ENCODE peak calls at places on chromosomes 7 and 10, in six cellular contexts. S is endodermal cell, Y is body of pancreas, M is dorsolateral prefrontal cortex, T is PC-3, H is hepatocyte. I is an unnamed sample.

GRCh38 chr10:50614444-50615137 is 9.2 kb downstream of the SGMS1 start:
- DNase-seq in Y (peak), T (peak), H (peak), S (peak), M (no peak), I (no peak)

GRCh38 chr10:86100581-86101061 is 266.0 kb downstream of the GRID1 start:
- DNase-seq in Y (no peak), S (peak), M (no peak), H (peak), T (peak), I (no peak)

GRCh38 chr10:80517416-80518142 is 20.1 kb upstream of the SH2D4B start:
- DNase-seq in S (no peak), Y (peak), H (no peak), M (no peak), T (no peak), I (no peak)

GRCh38 chr10:107576746-107577145 is 412.2 kb upstream of the SORCS1 start:
- DNase-seq in T (peak), S (no peak), H (no peak), M (peak), Y (peak), I (no peak)

GRCh38 chr10:50470798-50471582 is 152.8 kb downstream of the SGMS1 start:
- DNase-seq in Y (no peak), S (no peak), M (no peak), T (peak), H (peak), I (no peak)

GRCh38 chr10:131242007-131242406 is 69.5 kb downstream of the TCERG1L start:
- DNase-seq in S (peak), T (peak), H (peak), M (peak), Y (peak), I (peak)

GRCh38 chr10:69073731-69074130 is 14.2 kb upstream of the SRGN start:
- DNase-seq in H (no peak), T (no peak), Y (no peak), S (no peak), M (no peak), I (no peak)

GRCh38 chr10:30330512-30331168 is 18.4 kb downstream of the MTPAP start:
- DNase-seq in S (no peak), T (no peak), M (no peak), H (no peak), Y (no peak), I (no peak)

GRCh38 chr7:74094224-74095095 is 10.9 kb downstream of the LIMK1 start:
- DNase-seq in T (peak), Y (peak), S (peak), H (peak), M (peak), I (no peak)

GRCh38 chr7:135976312-135977019 is 693 bp downstream of the MTPN start:
- DNase-seq in T (peak), H (peak), Y (no peak), M (no peak), S (no peak), I (no peak)

GRCh38 chr7:102283477-102284189 is 3.0 kb upstream of the SH2B2 start:
- DNase-seq in H (no peak), T (no peak), Y (no peak), M (no peak), S (no peak), I (no peak)

GRCh38 chr7:30923009-30923773 is 11.5 kb downstream of the AQP1 start:
- DNase-seq in M (no peak), S (peak), T (no peak), H (no peak), Y (peak), I (peak)

GRCh38 chr7:155457544-155458316 is at the start of gene EN2:
- DNase-seq in T (peak), Y (no peak), M (no peak), H (no peak), S (peak), I (no peak)

GRCh38 chr10:75019360-75019759 is 92.1 kb upstream of the SAMD8 start:
- DNase-seq in Y (no peak), T (peak), H (no peak), S (no peak), M (no peak), I (no peak)

GRCh38 chr7:46170021-46170420 is 248.9 kb upstream of the IGFBP3 start:
- DNase-seq in H (no peak), T (no peak), M (no peak), Y (no peak), S (no peak), I (no peak)

GRCh38 chr10:132722980-132723970 is 62.7 kb downstream of the NKX6-2 start:
- DNase-seq in T (no peak), Y (no peak), H (no peak), S (no peak), M (no peak), I (no peak)

GRCh38 chr10:543131-543530 is 146.3 kb downstream of the DIP2C start:
- DNase-seq in H (no peak), Y (no peak), T (no peak), M (peak), S (no peak), I (no peak)

GRCh38 chr10:109961181-109962001 is 38.1 kb upstream of the XPNPEP1 start:
- DNase-seq in T (peak), S (no peak), M (no peak), Y (no peak), H (no peak), I (no peak)

GRCh38 chr7:45239486-45239885 is 81.9 kb downstream of the RAMP3 start:
- DNase-seq in T (peak), H (no peak), M (no peak), S (no peak), Y (no peak), I (no peak)

GRCh38 chr10:68594405-68594804 is 34.3 kb downstream of the TET1 start:
- DNase-seq in S (no peak), T (peak), Y (no peak), M (no peak), H (peak), I (no peak)

GRCh38 chr10:93147281-93147680 is 73.6 kb downstream of the CYP26A1 start:
- DNase-seq in H (no peak), T (no peak), M (no peak), S (no peak), Y (no peak), I (no peak)

GRCh38 chr7:25949672-25950487 is 202.1 kb upstream of the NFE2L3 start:
- DNase-seq in S (peak), H (peak), Y (peak), M (no peak), T (no peak), I (no peak)

GRCh38 chr10:110013615-110014293 is 6.0 kb downstream of the ADD3 start:
- DNase-seq in Y (no peak), S (no peak), M (no peak), H (peak), T (peak), I (no peak)

GRCh38 chr7:64174941-64175340 is 32.1 kb upstream of the ZNF735 start:
- DNase-seq in T (peak), S (peak), Y (no peak), M (no peak), H (no peak), I (no peak)

GRCh38 chr7:41694490-41694889 is 8.4 kb downstream of the INHBA start:
- DNase-seq in M (no peak), S (no peak), Y (no peak), T (no peak), H (no peak), I (no peak)

DNA sequence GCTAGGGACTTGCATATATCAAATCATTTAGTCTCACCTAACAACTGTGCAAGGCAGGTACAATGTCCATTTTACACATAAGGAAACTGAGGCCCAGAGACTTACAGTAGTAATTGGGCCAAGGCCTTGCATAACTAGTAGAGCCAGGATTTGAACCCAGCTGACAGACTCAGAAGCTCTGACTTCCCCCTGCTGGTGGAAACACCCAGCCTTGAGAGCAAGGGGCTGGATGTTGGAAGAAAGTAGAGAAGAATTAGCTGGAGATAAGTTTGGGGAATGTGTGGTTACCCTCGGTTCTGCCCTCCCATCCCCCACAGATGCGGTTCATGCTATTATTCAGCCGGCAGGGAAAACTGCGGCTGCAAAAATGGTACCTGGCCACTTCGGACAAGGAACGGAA is 2.0 kb downstream of the AP1S1 start:
- DNase-seq in M (no peak), S (peak), Y (no peak), H (no peak), T (no peak), I (no peak)
- TF ChIP-seq CTCF in M (no peak), S (peak), Y (no peak), H (no peak), T (peak), I (no peak)

DNA sequence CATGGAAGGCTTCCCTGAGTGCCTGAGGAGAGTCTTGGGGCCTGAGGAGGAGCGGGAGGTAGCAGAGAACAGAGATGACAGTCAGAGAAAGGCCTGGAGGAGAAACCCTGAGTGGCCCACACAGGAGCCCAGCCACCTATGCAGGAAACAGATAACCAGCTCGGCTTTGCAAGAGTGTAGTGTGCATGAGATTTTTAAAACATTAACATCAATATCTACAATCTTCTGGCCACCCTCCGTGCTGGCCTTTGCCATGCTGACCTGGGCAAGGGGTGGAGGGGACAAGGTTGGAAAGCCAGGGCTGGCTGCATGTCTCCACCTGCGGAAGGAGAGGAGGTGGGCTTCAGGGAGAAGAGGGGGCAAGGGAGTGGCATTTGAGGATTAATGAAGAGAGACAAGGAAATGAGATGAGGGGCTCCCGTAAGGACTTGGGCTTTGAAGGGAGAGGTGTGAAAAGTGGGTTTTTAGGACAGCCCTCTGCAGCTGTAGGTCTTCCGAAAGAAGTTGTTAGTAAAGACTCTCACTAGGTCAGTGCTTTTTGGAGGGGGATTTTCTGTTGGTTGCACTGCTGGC is 59.3 kb upstream of the SDK1 start:
- DNase-seq in T (no peak), Y (no peak), H (no peak), M (no peak), S (no peak), I (peak)
- TF ChIP-seq CTCF in T (no peak), Y (no peak), H (no peak), M (no peak), S (no peak), I (no peak)

DNA sequence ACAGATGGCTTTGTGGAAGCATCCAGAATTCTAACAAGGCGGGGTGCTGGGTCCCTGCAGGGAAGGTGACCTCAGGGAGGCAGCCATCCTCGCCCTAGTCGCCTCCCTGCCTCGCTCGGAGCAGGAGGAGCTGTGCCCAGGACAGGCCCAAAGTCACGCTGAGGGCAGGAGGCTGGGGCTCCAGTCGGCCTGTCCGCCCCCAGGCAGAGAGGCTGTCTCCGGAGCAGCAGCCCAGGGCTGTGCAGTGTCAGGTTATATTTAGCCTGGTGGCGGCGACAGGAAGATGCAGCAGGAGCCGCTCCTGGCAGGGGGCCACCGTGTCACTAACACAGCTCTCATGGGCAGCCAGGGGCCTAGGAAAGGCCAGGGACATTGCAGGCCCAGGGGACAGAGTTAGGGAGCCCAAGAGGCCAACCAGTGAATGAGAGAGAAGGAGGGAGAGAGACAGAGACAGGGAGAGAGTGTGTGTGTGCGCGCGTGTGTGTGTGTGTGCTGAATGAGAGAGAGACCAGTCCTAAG is 13.5 kb downstream of the KCNH2 start:
- DNase-seq in S (peak), Y (peak), M (no peak), H (no peak), T (no peak), I (no peak)
- TF ChIP-seq CTCF in S (peak), Y (no peak), M (no peak), H (no peak), T (no peak), I (no peak)

DNA sequence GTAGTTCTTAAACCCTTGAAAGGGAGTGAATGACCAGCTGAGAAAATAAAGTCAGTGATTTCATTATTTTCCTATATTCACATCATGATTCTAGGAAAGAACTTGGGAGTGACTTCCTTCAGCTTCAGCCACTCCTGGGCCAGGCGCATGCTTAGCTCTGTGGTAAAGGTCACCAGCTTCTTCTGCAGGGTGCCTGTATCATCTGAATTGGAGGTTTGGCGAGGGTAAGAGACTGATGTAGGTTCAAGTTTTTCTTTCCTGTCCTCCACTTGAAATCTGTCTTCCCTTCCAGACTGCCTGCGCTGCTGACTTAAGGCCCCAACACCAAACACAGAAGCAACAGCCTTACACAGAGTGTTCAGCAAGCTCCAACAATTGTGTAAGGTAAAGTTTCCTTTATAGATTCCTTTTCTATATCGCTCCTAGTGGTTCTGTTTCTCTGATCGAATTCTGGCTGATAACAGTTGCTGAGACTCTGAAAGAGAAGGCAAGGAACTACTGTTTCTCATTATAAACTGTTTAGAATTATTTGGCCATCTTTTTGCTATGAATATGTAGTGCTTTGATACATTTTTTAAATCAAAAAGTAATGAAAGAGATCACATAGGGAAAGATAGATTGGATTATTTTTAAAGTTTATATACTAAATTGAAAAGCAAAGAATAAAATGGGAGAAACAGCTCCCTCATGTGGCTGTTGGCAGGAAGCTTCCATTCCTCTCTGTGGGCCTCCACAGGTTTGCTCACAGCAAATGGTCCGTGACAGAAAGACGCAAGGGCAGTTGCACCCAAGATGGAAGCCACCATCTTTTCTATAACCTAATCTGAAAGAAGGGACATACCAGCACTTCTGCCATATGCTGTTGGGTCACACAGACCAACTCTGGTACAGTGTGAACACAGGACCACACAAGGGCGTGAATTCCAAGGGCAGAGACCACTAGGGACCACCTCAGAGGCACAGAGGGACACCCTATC is 14.0 kb downstream of the GATAD1 start:
- DNase-seq in S (peak), T (peak), M (peak), H (peak), Y (peak), I (no peak)
- TF ChIP-seq CTCF in S (peak), T (peak), M (peak), H (peak), Y (peak), I (peak)

DNA sequence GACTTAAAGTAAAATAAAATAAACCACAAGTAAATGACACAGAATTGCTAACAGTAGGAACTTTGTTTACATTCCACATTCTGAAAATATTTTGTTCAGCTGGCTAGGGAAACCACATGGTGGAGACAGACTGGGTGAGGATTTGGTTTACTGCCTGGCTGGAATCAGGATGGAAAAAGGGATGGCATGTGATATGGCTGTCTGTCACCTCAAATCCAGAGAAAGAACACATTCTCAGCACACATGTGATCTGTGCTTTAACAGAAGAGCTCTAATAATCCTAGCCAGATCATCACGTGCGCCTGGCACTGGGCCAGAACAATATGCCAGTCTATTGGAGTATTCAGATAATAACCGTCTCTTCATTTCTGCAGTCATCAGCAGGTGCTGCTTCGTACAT is 90.9 kb upstream of the PIP4K2A start:
- DNase-seq in T (peak), Y (peak), M (peak), S (no peak), H (peak), I (no peak)
- TF ChIP-seq CTCF in T (peak), Y (no peak), M (peak), S (no peak), H (peak), I (no peak)

GRCh38 chr10:28410420-28411135 is 107.7 kb upstream of the MPP7 start:
- DNase-seq in T (peak), M (no peak), S (no peak), H (no peak), Y (no peak), I (no peak)
- TF ChIP-seq CTCF in T (peak), M (no peak), S (peak), H (peak), Y (no peak), I (peak)

DNA sequence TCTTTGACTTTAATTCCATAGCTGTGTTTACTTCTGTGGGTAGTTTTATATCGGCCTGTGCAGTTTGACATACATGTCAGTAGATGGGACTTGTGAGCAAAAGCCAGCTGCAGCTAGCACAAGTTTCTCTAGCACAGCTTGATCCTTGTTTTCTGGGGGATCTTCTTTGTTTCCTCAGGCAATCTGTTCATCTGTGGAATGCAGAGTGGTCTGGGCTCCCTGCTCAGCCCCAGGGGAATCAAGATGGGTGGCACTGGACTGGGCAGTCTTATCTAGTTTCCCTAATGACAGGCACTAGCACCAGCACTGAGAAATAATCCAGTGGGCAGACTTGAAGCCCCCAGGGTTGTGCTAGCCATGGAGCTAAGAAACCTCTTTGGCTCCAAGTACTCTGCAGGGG is 40.8 kb downstream of the CYP2C19 start:
- DNase-seq in H (no peak), T (no peak), S (peak), Y (no peak), M (no peak), I (no peak)
- TF ChIP-seq CTCF in H (no peak), T (no peak), S (no peak), Y (no peak), M (no peak), I (no peak)

GRCh38 chr10:91745086-91745831 is 53.0 kb upstream of the TNKS2 start:
- DNase-seq in Y (peak), S (peak), M (no peak), H (peak), T (peak), I (no peak)
- TF ChIP-seq CTCF in Y (peak), S (peak), M (no peak), H (peak), T (peak), I (no peak)